ENCODE peak calls at places on chromosomes 6 and 20, in six cellular contexts. J is heart right ventricle; Y is uterus; Q is IMR-90; H is neural progenitor cell; X is CD8-positive, alpha-beta T cell. D is an unnamed sample.

GRCh38 chr6:145423936-145424335 is 311.4 kb downstream of the EPM2A start:
- DNase-seq in J (no peak), Y (no peak), Q (no peak), H (no peak), X (no peak), D (no peak)

GRCh38 chr20:43961541-43962471 is 47.2 kb downstream of the TOX2 start:
- DNase-seq in J (no peak), Y (no peak), Q (no peak), H (no peak), X (no peak), D (no peak)

GRCh38 chr20:1894471-1894950 is 696 bp upstream of the SIRPA start:
- DNase-seq in J (peak), Y (peak), Q (peak), H (peak), X (no peak), D (peak)

GRCh38 chr20:50528804-50529351 is 18.7 kb downstream of the PTPN1 start:
- DNase-seq in J (no peak), Y (no peak), Q (peak), H (no peak), X (no peak), D (no peak)

GRCh38 chr6:153947817-153948447 is 91.1 kb upstream of the OPRM1 start:
- DNase-seq in J (no peak), Y (no peak), Q (no peak), H (peak), X (no peak), D (no peak)

GRCh38 chr20:57718490-57719009 is 8.7 kb upstream of the PMEPA1 start:
- DNase-seq in J (peak), Y (peak), Q (peak), H (peak), X (peak), D (peak)

GRCh38 chr6:17490724-17491123 is 97.3 kb downstream of the CAP2 start:
- DNase-seq in J (no peak), Y (no peak), Q (no peak), H (no peak), X (no peak), D (no peak)

GRCh38 chr20:40741507-40742106 is 52.6 kb upstream of the MAFB start:
- DNase-seq in J (peak), Y (no peak), Q (peak), H (peak), X (peak), D (no peak)

GRCh38 chr6:145887969-145888368 is 73.4 kb upstream of the FBXO30 start:
- DNase-seq in J (peak), Y (no peak), Q (peak), H (no peak), X (peak), D (no peak)

GRCh38 chr6:56314683-56315523 is 67.5 kb upstream of the COL21A1 start:
- DNase-seq in J (no peak), Y (peak), Q (peak), H (peak), X (no peak), D (no peak)

GRCh38 chr20:41135187-41135887 is 2.0 kb upstream of the PLCG1 start:
- DNase-seq in J (peak), Y (no peak), Q (peak), H (peak), X (peak), D (no peak)

GRCh38 chr6:124551711-124552233 is 410.5 kb upstream of the RNF217 start:
- DNase-seq in J (no peak), Y (no peak), Q (no peak), H (no peak), X (no peak), D (no peak)
- H3K27ac ChIP-seq in J (no peak), Y (no peak), Q (no peak), H (no peak), X (no peak), D (no peak)

DNA sequence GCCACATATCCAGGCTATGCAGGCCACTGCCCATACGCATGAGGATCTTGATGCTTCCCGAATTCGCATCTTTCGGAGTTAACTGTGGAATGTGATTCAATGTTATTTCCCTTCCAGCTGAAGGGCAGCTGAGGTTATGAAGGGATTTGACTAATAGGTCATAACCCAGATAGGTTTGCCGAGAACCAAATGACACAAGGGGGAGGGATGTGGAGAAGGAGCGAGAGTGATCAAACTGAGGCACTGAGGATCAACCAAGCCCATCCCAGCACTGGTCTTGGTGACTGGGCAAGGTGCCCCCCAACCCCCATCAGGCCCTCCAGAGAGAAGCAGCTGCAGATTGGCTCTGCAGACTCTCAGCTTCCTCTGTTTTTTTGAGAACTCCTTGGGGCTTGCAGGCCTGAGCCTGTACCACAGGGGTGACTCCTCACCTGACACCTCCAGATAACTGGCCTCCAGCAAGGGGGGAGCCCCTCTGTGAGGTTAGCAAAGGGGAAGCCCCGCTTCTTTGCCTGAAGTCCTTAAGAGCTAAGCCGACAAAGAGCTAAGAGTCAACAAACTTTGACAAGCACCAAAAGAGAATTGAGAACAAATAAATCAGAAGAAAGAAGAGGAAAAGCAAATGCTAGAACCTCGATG is 185.9 kb downstream of the PDE7B start:
- DNase-seq in J (no peak), Y (peak), Q (peak), H (no peak), X (no peak), D (no peak)
- H3K4me3 ChIP-seq in J (peak), Y (peak), Q (peak), H (no peak), X (no peak), D (peak)

GRCh38 chr20:54070187-54070987 is at the start of gene BCAS1:
- DNase-seq in J (no peak), Y (no peak), Q (no peak), H (no peak), X (no peak), D (no peak)
- H3K27ac ChIP-seq in J (no peak), Y (no peak), Q (no peak), H (no peak), X (no peak), D (no peak)

GRCh38 chr6:48542191-48542590 is 431.2 kb upstream of the PTCHD4 start:
- DNase-seq in J (no peak), Y (no peak), Q (no peak), H (no peak), X (no peak), D (no peak)
- H3K4me3 ChIP-seq in J (no peak), Y (no peak), Q (no peak), H (no peak), X (no peak), D (no peak)

DNA sequence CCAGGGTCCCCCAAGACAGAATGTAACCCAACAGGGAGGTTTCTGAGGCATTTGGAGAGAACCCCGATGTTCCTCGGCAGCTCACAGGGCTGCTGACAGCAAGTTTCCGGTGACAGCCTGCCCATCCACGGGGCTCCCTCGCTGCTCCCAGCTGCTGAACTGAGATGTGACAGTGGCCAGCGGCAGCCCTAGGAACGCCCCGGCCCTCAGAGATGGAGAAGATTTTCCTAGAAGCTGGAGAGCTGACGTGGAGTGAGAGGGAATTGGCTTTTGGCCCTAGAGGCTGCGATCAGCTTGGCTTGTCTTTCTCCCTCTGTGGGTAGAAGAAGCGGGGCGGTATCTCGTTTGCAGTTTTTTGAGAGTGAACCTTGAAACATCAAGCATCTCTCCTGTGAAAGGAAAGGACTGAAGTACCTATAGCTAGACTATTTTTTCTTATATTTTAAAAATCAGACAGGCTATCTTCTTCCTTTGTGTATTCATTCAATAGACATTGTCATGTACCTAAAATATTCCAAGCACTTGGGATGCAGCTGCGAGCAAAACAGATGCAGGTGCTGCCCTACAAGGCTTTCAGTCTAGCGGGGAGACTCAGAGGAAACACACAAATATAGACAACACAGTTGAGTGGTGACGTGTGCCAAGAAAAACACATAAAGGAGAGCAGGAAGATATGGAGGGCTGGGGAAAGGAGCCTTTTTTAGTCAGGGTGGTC is 28.4 kb upstream of the NFATC2 start:
- DNase-seq in J (peak), Y (no peak), Q (peak), H (no peak), X (no peak), D (no peak)
- H3K27ac ChIP-seq in J (peak), Y (no peak), Q (no peak), H (no peak), X (no peak), D (peak)

DNA sequence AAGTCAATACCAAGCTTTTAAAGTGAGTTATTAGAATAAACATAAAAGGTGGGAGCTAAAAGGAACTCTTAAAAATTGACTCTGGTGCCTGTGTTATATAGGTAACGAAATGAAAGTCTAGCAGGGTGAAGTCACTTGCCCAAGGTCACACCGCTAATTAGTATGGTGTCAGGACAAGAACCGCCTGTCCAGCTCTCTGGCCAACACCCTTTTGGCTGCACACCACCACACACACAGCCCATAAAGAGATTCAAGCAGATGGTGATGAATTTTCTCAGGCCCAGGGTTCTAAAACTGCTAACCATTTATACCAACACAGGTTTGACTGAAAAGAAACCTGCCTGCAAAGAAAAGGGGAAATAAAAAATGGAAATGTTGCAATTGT is 20.2 kb downstream of the GFOD1 start:
- DNase-seq in J (no peak), Y (no peak), Q (no peak), H (no peak), X (no peak), D (no peak)
- H3K4me3 ChIP-seq in J (no peak), Y (no peak), Q (no peak), H (no peak), X (no peak), D (no peak)

GRCh38 chr6:111124406-111124805 is 37.1 kb downstream of the SLC16A10 start:
- DNase-seq in J (no peak), Y (no peak), Q (no peak), H (no peak), X (no peak), D (no peak)

GRCh38 chr6:111119550-111120329 is 32.4 kb downstream of the SLC16A10 start:
- DNase-seq in J (no peak), Y (no peak), Q (peak), H (no peak), X (no peak), D (no peak)

GRCh38 chr6:111118816-111119215 is 31.5 kb downstream of the SLC16A10 start:
- DNase-seq in J (no peak), Y (no peak), Q (no peak), H (no peak), X (no peak), D (no peak)

GRCh38 chr6:111122458-111123286 is 35.4 kb downstream of the SLC16A10 start:
- DNase-seq in J (no peak), Y (no peak), Q (no peak), H (peak), X (no peak), D (no peak)

GRCh38 chr6:111121789-111122350 is 34.6 kb downstream of the SLC16A10 start:
- DNase-seq in J (no peak), Y (no peak), Q (no peak), H (no peak), X (no peak), D (no peak)
- H3K27ac ChIP-seq in J (no peak), Y (no peak), Q (no peak), H (no peak), X (no peak), D (no peak)